ENCODE peak calls at places on chromosomes 4 and X, in eight cellular contexts. K, W, B, X, E, P, Q and Z are unnamed samples.

GRCh38 chr4:175947117-175947722 is 118.4 kb upstream of the WDR17 start:
- DNase-seq in K (peak), W (no peak), B (peak), X (peak), E (no peak), P (peak), Q (no peak), Z (no peak)

GRCh38 chrX:73524906-73525305 is 38.1 kb upstream of the CHIC1 start:
- DNase-seq in K (no peak), W (no peak), B (no peak), X (no peak), E (no peak), P (no peak), Q (no peak), Z (no peak)

GRCh38 chr4:168630445-168631187 is 133.8 kb downstream of the PALLD start:
- DNase-seq in K (no peak), W (no peak), B (no peak), X (no peak), E (no peak), P (no peak), Q (no peak), Z (no peak)

GRCh38 chr4:108838451-108838850 is 75.6 kb upstream of the ETNPPL start:
- DNase-seq in K (no peak), W (no peak), B (no peak), X (no peak), E (no peak), P (no peak), Q (no peak), Z (no peak)

GRCh38 chr4:147494301-147494700 is 13.4 kb downstream of the EDNRA start:
- DNase-seq in K (no peak), W (no peak), B (no peak), X (no peak), E (no peak), P (no peak), Q (no peak), Z (no peak)

GRCh38 chr4:37780444-37781133 is 45.9 kb upstream of the PGM2 start:
- DNase-seq in K (no peak), W (no peak), B (peak), X (peak), E (no peak), P (no peak), Q (peak), Z (no peak)

GRCh38 chrX:1246816-1247215 is 21.8 kb upstream of the CSF2RA start:
- DNase-seq in K (peak), W (peak), B (peak), X (peak), E (no peak), P (no peak), Q (peak), Z (peak)

GRCh38 chr4:42642136-42642797 is 14.6 kb downstream of the ATP8A1 start:
- DNase-seq in K (no peak), W (no peak), B (no peak), X (no peak), E (no peak), P (no peak), Q (no peak), Z (no peak)

GRCh38 chrX:37350034-37350365 is 836 bp downstream of the PRRG1 start:
- DNase-seq in K (no peak), W (no peak), B (no peak), X (peak), E (no peak), P (no peak), Q (no peak), Z (no peak)

GRCh38 chr4:6582889-6583504 is 8.0 kb downstream of the MAN2B2 start:
- DNase-seq in K (no peak), W (no peak), B (peak), X (peak), E (no peak), P (no peak), Q (no peak), Z (no peak)

GRCh38 chrX:68878977-68879376 is 50.2 kb downstream of the EFNB1 start:
- DNase-seq in K (no peak), W (no peak), B (no peak), X (no peak), E (no peak), P (no peak), Q (no peak), Z (no peak)

GRCh38 chr4:154719087-154719486 is 24.7 kb upstream of the LRAT start:
- DNase-seq in K (no peak), W (no peak), B (no peak), X (peak), E (no peak), P (no peak), Q (no peak), Z (no peak)

GRCh38 chrX:17374619-17375360 is at the start of gene NHS:
- DNase-seq in K (peak), W (peak), B (peak), X (peak), E (no peak), P (no peak), Q (peak), Z (no peak)

GRCh38 chrX:140504371-140505324 is at the start of gene SOX3:
- DNase-seq in K (no peak), W (no peak), B (peak), X (peak), E (no peak), P (no peak), Q (no peak), Z (no peak)

GRCh38 chr4:54439831-54440243 is 210.7 kb downstream of the PDGFRA start:
- DNase-seq in K (no peak), W (peak), B (no peak), X (peak), E (no peak), P (no peak), Q (peak), Z (no peak)

GRCh38 chrX:113586281-113586898 is 745.8 kb upstream of the AMOT start:
- DNase-seq in K (no peak), W (no peak), B (no peak), X (no peak), E (no peak), P (no peak), Q (no peak), Z (no peak)

GRCh38 chrX:30296408-30297254 is 12.6 kb downstream of the NR0B1 start:
- DNase-seq in K (no peak), W (no peak), B (no peak), X (no peak), E (no peak), P (no peak), Q (no peak), Z (no peak)

GRCh38 chr4:56055027-56055976 is 106.6 kb downstream of the CEP135 start:
- DNase-seq in K (no peak), W (no peak), B (peak), X (no peak), E (no peak), P (no peak), Q (no peak), Z (no peak)

GRCh38 chrX:35726176-35726575 is 72.0 kb upstream of the MAGEB16 start:
- DNase-seq in K (peak), W (no peak), B (peak), X (peak), E (no peak), P (no peak), Q (no peak), Z (no peak)

GRCh38 chr4:172963498-172964294 is 204.9 kb upstream of the GALNT7 start:
- DNase-seq in K (no peak), W (no peak), B (no peak), X (no peak), E (no peak), P (no peak), Q (no peak), Z (no peak)

GRCh38 chr4:77959566-77960338 is 97.1 kb downstream of the MRPL1 start:
- DNase-seq in K (peak), W (no peak), B (peak), X (peak), E (no peak), P (peak), Q (no peak), Z (no peak)

GRCh38 chr4:139555705-139556070 is 331 bp downstream of the SETD7 start:
- DNase-seq in K (peak), W (peak), B (no peak), X (no peak), E (no peak), P (no peak), Q (peak), Z (no peak)

GRCh38 chr4:139556071-139556734 is at the start of gene SETD7:
- DNase-seq in K (peak), W (peak), B (peak), X (peak), E (peak), P (no peak), Q (peak), Z (peak)

GRCh38 chr4:139557506-139558110 is 1.6 kb upstream of the SETD7 start:
- DNase-seq in K (no peak), W (peak), B (peak), X (no peak), E (no peak), P (no peak), Q (no peak), Z (no peak)

GRCh38 chr4:139558235-139559094 is 2.4 kb upstream of the SETD7 start:
- DNase-seq in K (no peak), W (no peak), B (no peak), X (no peak), E (no peak), P (no peak), Q (no peak), Z (no peak)

GRCh38 chr4:139556735-139557505 is 901 bp upstream of the SETD7 start:
- DNase-seq in K (peak), W (peak), B (peak), X (no peak), E (peak), P (no peak), Q (peak), Z (peak)
- H3K4me3 ChIP-seq in K (peak), W (peak), B (peak), X (peak), E (peak), P (peak), Q (peak), Z (peak)

DNA sequence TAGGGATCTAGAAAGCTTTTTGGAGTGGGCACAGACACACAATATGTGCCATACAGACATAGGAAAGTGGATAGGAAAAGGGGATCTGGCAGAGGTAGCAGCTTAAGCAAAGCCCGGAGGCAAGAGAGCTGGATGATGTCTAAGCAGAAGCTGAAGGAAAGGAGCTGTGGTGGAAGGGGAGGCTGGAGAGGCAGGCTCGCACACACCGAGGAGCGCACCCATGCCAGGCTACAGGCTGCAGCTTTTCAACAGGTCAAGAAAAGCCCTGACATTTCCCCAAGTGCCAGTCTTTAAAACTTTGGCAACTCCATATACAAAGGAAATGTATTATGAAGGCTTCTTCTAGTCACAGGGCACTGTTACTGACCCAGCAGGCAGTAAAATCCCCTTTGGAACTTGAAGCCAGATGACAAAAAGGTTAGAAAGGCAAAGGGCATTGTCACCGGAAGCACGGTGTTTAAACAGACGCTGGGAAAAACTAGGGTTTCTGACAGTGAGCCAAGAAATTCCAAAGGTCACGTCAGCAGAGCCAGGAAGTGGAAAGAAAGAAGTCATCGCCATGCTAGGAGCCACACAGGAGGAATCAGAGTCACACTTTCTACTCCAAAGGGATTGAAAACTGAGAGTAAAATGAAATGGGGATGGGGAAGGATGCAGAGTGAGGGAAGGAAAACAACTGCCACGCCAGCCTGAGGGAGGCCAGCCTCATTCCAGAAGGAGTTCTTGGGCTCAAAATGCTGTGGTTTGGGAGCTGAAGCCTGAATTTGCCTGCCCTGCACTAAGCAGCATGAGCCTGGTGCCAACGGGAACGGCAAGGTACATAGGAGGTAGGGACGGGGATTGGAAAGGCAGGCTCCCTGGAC is 67.1 kb downstream of the SOWAHB start:
- DNase-seq in K (peak), W (peak), B (peak), X (peak), E (no peak), P (peak), Q (peak), Z (no peak)
- H3K4me3 ChIP-seq in K (no peak), W (no peak), B (no peak), X (no peak), E (peak), P (no peak), Q (no peak), Z (no peak)

GRCh38 chrX:40117715-40118285 is 20.0 kb upstream of the BCOR start:
- DNase-seq in K (no peak), W (no peak), B (no peak), X (no peak), E (no peak), P (no peak), Q (no peak), Z (no peak)

GRCh38 chrX:40122487-40122886 is 24.7 kb upstream of the BCOR start:
- DNase-seq in K (no peak), W (no peak), B (no peak), X (no peak), E (no peak), P (no peak), Q (no peak), Z (no peak)

GRCh38 chrX:40120838-40121580 is 23.3 kb upstream of the BCOR start:
- DNase-seq in K (no peak), W (no peak), B (no peak), X (no peak), E (no peak), P (no peak), Q (no peak), Z (no peak)

GRCh38 chrX:40116925-40117324 is 19.2 kb upstream of the BCOR start:
- DNase-seq in K (no peak), W (no peak), B (no peak), X (no peak), E (no peak), P (no peak), Q (no peak), Z (no peak)

GRCh38 chrX:40121618-40122017 is 23.9 kb upstream of the BCOR start:
- DNase-seq in K (no peak), W (no peak), B (no peak), X (no peak), E (no peak), P (no peak), Q (no peak), Z (no peak)
- H3K4me3 ChIP-seq in K (no peak), W (no peak), B (no peak), X (no peak), E (no peak), P (no peak), Q (no peak), Z (no peak)

DNA sequence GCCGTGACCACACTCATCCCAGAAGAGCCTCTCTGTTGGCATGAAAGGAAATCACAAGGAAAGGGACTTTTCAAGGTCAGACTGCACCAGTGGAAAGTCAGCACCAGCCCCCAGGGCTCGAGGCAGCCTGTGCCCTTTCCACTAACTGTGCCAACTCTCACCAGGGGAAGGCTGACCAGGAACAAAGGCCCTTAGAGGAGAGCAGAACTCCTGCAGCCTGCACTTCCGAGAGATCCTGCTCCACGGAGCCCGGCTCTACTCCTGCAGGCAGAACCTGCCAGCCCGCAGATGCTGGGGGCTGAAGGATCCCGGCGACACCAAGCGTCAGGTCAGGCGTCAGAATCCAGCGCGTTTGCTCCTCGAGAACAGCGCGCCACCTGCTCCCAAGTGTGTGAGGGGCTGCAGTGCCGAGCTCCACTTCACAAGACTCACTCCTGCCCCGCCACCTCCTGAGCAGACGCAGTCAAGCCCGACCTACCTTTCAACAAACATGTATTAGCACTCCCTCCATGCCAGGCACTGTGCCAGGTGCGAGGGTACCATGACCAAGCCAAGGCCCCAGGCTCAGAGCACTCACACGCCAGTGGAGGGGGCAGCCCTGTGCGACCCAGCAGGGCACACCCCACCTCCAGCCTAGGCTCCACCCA is 13.6 kb upstream of the HELT start:
- DNase-seq in K (peak), W (peak), B (peak), X (no peak), E (peak), P (no peak), Q (peak), Z (no peak)
- H3K4me3 ChIP-seq in K (peak), W (peak), B (peak), X (peak), E (peak), P (peak), Q (peak), Z (peak)

GRCh38 chr4:125321709-125322362 is 7.1 kb downstream of the FAT4 start:
- DNase-seq in K (no peak), W (no peak), B (no peak), X (peak), E (no peak), P (no peak), Q (no peak), Z (no peak)
- H3K4me3 ChIP-seq in K (no peak), W (peak), B (no peak), X (peak), E (peak), P (peak), Q (no peak), Z (peak)

DNA sequence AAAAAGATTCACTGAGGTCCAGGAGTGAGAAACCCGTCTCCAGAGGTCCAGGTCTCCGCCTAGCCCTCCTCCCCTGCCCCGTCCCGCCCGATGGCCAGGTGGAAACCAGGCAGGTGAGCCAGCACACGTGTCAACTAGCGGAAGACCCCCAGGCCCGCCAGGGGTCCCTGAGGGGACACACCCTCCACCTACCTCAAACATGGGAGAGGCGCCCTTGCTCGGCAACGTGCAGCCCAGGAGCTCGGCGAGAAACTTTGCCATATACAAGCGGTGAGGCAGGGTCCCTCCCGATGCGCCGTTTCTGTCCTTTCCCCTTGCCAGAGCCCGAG is 330.0 kb downstream of the HNRNPD start:
- DNase-seq in K (no peak), W (no peak), B (no peak), X (no peak), E (no peak), P (no peak), Q (no peak), Z (no peak)
- H3K4me3 ChIP-seq in K (peak), W (peak), B (peak), X (peak), E (peak), P (no peak), Q (no peak), Z (peak)

GRCh38 chr4:184347251-184348239 is 126.8 kb downstream of the IRF2 start:
- DNase-seq in K (peak), W (peak), B (peak), X (peak), E (no peak), P (no peak), Q (peak), Z (no peak)
- H3K4me3 ChIP-seq in K (no peak), W (no peak), B (peak), X (no peak), E (no peak), P (no peak), Q (no peak), Z (no peak)

GRCh38 chr4:81031389-81032173 is 1.1 kb downstream of the BMP3 start:
- DNase-seq in K (no peak), W (peak), B (peak), X (no peak), E (no peak), P (no peak), Q (no peak), Z (no peak)
- H3K4me3 ChIP-seq in K (peak), W (peak), B (peak), X (no peak), E (peak), P (no peak), Q (peak), Z (peak)

GRCh38 chr4:16868674-16869073 is 29.8 kb downstream of the LDB2 start:
- DNase-seq in K (no peak), W (no peak), B (no peak), X (no peak), E (no peak), P (no peak), Q (no peak), Z (no peak)
- H3K4me3 ChIP-seq in K (no peak), W (no peak), B (no peak), X (no peak), E (no peak), P (no peak), Q (no peak), Z (no peak)